ENCODE peak calls at places on chromosome 4, in four cellular contexts. S, E, F and D are unnamed samples.
A peak's percentile ranks its signal among the peaks of the same experiment; 100 is the strongest.

GRCh38 chr4:153159728-153160221 is 44.5 kb upstream of the TRIM2 start:
- DNase-seq in E (no peak), F (no peak), S (no peak), D (no peak)

GRCh38 chr4:89184407-89184806 is 73.1 kb downstream of the TIGD2 start:
- DNase-seq in F (no peak), E (no peak), S (no peak), D (no peak)

GRCh38 chr4:131632877-131633276 is 1516.2 kb upstream of the PCDH10 start:
- DNase-seq in E (no peak), S (no peak), F (no peak), D (no peak)

GRCh38 chr4:183402771-183403170 is 41.7 kb upstream of the CDKN2AIP start:
- DNase-seq in F (no peak), E (no peak), S (no peak), D (no peak)

GRCh38 chr4:173264245-173264959 is 69.8 kb downstream of the HMGB2 start:
- DNase-seq in E (no peak), S (peak; percentile 19), F (peak; percentile 42), D (no peak)

GRCh38 chr4:8761167-8761823 is 110.3 kb downstream of the HMX1 start:
- DNase-seq in E (no peak), S (no peak), F (no peak), D (no peak)

GRCh38 chr4:22532896-22533295 is 17.0 kb upstream of the ADGRA3 start:
- DNase-seq in E (no peak), S (no peak), F (no peak), D (no peak)

GRCh38 chr4:73856518-73856917 is 3.4 kb downstream of the PF4V1 start:
- DNase-seq in S (no peak), F (no peak), E (no peak), D (no peak)

GRCh38 chr4:48445704-48446103 is 37.4 kb upstream of the SLC10A4 start:
- DNase-seq in E (peak; percentile 54), F (peak; percentile 6), S (no peak), D (no peak)

GRCh38 chr4:159401791-159402380 is 299.0 kb downstream of the RAPGEF2 start:
- DNase-seq in F (no peak), E (peak; percentile 77), S (no peak), D (no peak)

GRCh38 chr4:40990202-40990898 is 224.0 kb downstream of the APBB2 start:
- DNase-seq in F (no peak), E (peak; percentile 89), S (no peak), D (no peak)

GRCh38 chr4:184451726-184452125 is 22.6 kb downstream of the IRF2 start:
- DNase-seq in S (no peak), F (no peak), E (no peak), D (no peak)

GRCh38 chr4:73281396-73281795 is 22.8 kb upstream of the ANKRD17 start:
- DNase-seq in E (no peak), S (no peak), F (no peak), D (no peak)

GRCh38 chr4:3413675-3414420 is 27.9 kb upstream of the HGFAC start:
- DNase-seq in F (no peak), E (no peak), S (peak; percentile 6), D (no peak)

GRCh38 chr4:98501383-98501782 is 157.0 kb downstream of the TSPAN5 start:
- DNase-seq in F (no peak), E (no peak), S (no peak), D (no peak)

GRCh38 chr4:131499139-131499873 is 1649.8 kb upstream of the PCDH10 start:
- DNase-seq in F (no peak), E (no peak), S (no peak), D (no peak)

GRCh38 chr4:84944952-84945351 is 21.5 kb downstream of the WDFY3 start:
- DNase-seq in E (no peak), S (no peak), F (no peak), D (no peak)

GRCh38 chr4:81502561-81502960 is 30.9 kb upstream of the RASGEF1B start:
- DNase-seq in E (no peak), F (no peak), S (no peak), D (no peak)

GRCh38 chr4:186192068-186192751 is 843 bp downstream of the CYP4V2 start:
- DNase-seq in F (peak; percentile 27), S (peak; percentile 73), E (peak; percentile 35), D (no peak)

GRCh38 chr4:186105721-186106335 is 1.3 kb downstream of the FAM149A start:
- DNase-seq in F (no peak), S (peak; percentile 54), E (peak; percentile 24), D (no peak)